ENCODE peak calls at places on chromosome 15, in ten cellular contexts. M is AG10803, N is progenitor cell of endocrine pancreas, L is OCI-LY7, I is sigmoid colon, X is hepatocyte, D is astrocyte of the spinal cord, Q is WTC11, E is body of pancreas, S is GM13977. F is an unnamed sample.

GRCh38 chr15:74788716-74789151 is 6.9 kb downstream of the CSK start:
- DNase-seq in M (no peak), N (no peak), L (peak; percentile 87), I (no peak), X (no peak), D (no peak), Q (peak; percentile 48), E (no peak), S (peak; percentile 78), F (no peak)

GRCh38 chr15:49187537-49188245 is 17.6 kb downstream of the GALK2 start:
- DNase-seq in M (peak; percentile 44), N (no peak), L (no peak), I (no peak), X (no peak), D (peak; percentile 20), Q (no peak), E (peak; percentile 25), S (no peak), F (no peak)

GRCh38 chr15:48536681-48537091 is 108.8 kb downstream of the FBN1 start:
- DNase-seq in M (peak; percentile 71), N (no peak), L (no peak), I (no peak), X (no peak), D (peak; percentile 50), Q (no peak), E (no peak), S (no peak), F (no peak)

GRCh38 chr15:48222627-48223026 is 16.5 kb downstream of the SLC12A1 start:
- DNase-seq in M (no peak), N (no peak), L (no peak), I (no peak), X (no peak), D (no peak), Q (no peak), E (no peak), S (no peak), F (no peak)

GRCh38 chr15:41713047-41713446 is 52.8 kb downstream of the MGA start:
- DNase-seq in M (no peak), N (no peak), L (no peak), I (peak; percentile 79), X (no peak), D (peak; percentile 18), Q (no peak), E (peak; percentile 19), S (no peak), F (no peak)

GRCh38 chr15:56019819-56020218 is 26.4 kb upstream of the NEDD4 start:
- DNase-seq in M (no peak), N (no peak), L (no peak), I (no peak), X (no peak), D (no peak), Q (no peak), E (no peak), S (no peak), F (no peak)

GRCh38 chr15:80695099-80695910 is at the start of gene ABHD17C:
- DNase-seq in M (peak; percentile 61), N (peak; percentile 36), L (peak; percentile 48), I (peak; percentile 72), X (peak; percentile 85), D (peak; percentile 58), Q (peak; percentile 58), E (peak; percentile 64), S (peak; percentile 89), F (peak; percentile 18)

GRCh38 chr15:62071711-62072308 is 5.0 kb downstream of the C2CD4A start:
- DNase-seq in M (peak; percentile 55), N (no peak), L (peak; percentile 59), I (no peak), X (peak; percentile 59), D (peak; percentile 63), Q (no peak), E (no peak), S (peak; percentile 52), F (no peak)

GRCh38 chr15:55552926-55553325 is 35.2 kb downstream of the PYGO1 start:
- DNase-seq in M (peak; percentile 18), N (no peak), L (no peak), I (no peak), X (peak; percentile 49), D (peak; percentile 85), Q (peak; percentile 16), E (no peak), S (no peak), F (no peak)

GRCh38 chr15:41501191-41501917 is 7.7 kb downstream of the ITPKA start:
- DNase-seq in M (no peak), N (no peak), L (peak; percentile 23), I (no peak), X (peak; percentile 47), D (no peak), Q (peak; percentile 56), E (no peak), S (peak; percentile 70), F (no peak)

GRCh38 chr15:40549894-40550293 is 14.9 kb downstream of the CCDC32 start:
- DNase-seq in M (no peak), N (no peak), L (no peak), I (no peak), X (no peak), D (no peak), Q (no peak), E (peak; percentile 71), S (no peak), F (peak; percentile 55)

GRCh38 chr15:40312370-40313158 is 4.8 kb upstream of the PLCB2 start:
- DNase-seq in M (no peak), N (no peak), L (no peak), I (no peak), X (no peak), D (no peak), Q (no peak), E (peak; percentile 83), S (no peak), F (no peak)

GRCh38 chr15:57527382-57528091 is 64.2 kb upstream of the MYZAP start:
- DNase-seq in M (peak; percentile 93), N (no peak), L (peak; percentile 86), I (peak; percentile 71), X (peak; percentile 86), D (peak; percentile 90), Q (no peak), E (peak; percentile 52), S (peak; percentile 65), F (no peak)

GRCh38 chr15:90266061-90266431 is 574 bp downstream of the NGRN start:
- DNase-seq in M (no peak), N (no peak), L (no peak), I (peak; percentile 73), X (no peak), D (no peak), Q (peak; percentile 37), E (no peak), S (peak; percentile 29), F (no peak)

GRCh38 chr15:22979699-22980188 is 424 bp downstream of the CYFIP1 start:
- DNase-seq in M (no peak), N (peak; percentile 18), L (no peak), I (peak; percentile 68), X (peak; percentile 49), D (no peak), Q (peak; percentile 51), E (peak; percentile 26), S (peak; percentile 66), F (no peak)

DNA sequence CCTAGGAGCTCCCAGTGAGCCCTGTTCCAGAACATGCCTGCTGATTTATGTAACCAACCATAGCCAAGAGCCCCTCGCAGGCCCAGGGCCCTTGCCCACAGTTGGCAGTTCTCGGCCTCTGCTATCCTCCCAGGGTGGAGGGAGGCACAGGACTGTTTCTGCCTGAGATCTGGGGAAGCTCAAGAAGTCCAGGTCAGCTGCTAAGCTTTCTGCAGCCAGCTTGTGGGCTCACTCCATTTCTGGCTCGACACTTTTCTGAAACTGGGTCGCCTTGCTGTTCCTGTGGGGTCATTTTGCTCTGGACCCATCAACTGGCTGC is 72.5 kb upstream of the HERC1 start:
- DNase-seq in M (no peak), N (no peak), L (no peak), I (no peak), X (no peak), D (no peak), Q (no peak), E (no peak), S (no peak), F (no peak)
- TF ChIP-seq CTCF in M (no peak), N (no peak), L (no peak), I (no peak), X (no peak), D (no peak), Q (no peak), E (no peak), S (no peak), F (no peak)

DNA sequence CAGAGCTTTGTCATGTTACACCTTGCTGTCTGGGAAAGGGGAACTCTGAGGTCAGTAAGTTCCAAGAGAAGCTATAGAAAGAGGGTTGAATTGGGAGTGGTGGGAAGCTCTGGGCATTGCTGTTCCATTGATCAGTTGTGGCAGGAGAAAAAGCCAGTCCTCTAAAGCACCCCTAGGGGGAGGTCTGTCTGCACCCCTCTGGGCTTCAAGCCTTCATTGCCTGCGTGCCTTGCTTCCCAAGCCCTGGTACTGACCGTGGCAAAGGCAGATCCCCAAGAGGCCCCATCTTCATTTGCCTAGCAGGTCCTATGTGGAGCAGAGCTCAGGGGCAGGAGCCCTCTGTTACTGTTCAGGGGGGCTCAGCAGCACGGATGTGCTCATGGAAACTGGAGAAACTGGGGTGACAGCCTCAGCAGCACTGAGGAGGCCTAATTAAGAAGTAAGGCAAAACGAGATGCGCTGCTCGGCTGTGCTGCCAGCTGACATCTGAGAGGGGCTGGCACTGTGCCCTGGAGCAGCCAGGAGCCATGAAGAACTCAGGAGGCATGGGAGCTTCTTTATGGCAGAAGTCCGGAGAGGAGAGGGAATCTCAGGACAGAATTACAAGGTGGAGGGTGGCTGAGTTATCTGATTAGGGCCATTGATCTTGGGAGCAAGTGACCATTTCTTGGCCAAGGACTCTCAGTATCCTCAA is 270.9 kb downstream of the RPLP1 start:
- DNase-seq in M (no peak), N (no peak), L (peak; percentile 40), I (peak; percentile 78), X (no peak), D (no peak), Q (peak; percentile 28), E (no peak), S (no peak), F (no peak)
- TF ChIP-seq CTCF in M (peak; percentile 17), N (peak; percentile 38), L (peak; percentile 66), I (no peak), X (no peak), D (peak; percentile 7), Q (no peak), E (no peak), S (no peak), F (no peak)

GRCh38 chr15:77654975-77655374 is 22.3 kb upstream of the LINGO1 start:
- DNase-seq in M (no peak), N (no peak), L (peak; percentile 10), I (no peak), X (peak; percentile 56), D (no peak), Q (peak; percentile 76), E (no peak), S (no peak), F (no peak)
- TF ChIP-seq CTCF in M (peak; percentile 9), N (peak; percentile 54), L (peak; percentile 61), I (no peak), X (peak; percentile 34), D (peak; percentile 27), Q (peak; percentile 66), E (peak; percentile 13), S (peak; percentile 4), F (no peak)

DNA sequence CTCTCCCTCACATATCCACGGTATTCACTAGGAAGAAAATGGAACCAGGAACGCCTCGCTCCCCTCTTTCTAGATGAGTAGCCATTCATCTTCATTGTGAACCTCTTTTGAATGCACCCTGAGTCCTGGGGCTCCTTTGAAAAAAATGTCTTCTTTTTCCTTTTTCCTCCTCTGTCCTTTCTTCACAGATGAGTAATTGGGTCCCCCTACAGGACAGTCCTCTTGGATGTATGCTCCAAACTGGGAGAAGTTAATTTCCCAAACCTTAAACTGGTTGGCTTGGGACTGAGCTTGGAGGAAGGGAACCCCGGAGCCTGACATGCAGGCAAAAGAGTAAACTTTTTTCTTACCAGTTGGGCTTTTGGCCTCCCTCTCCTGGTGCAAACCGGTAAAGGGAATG is 108.8 kb downstream of the DPH6 start:
- DNase-seq in M (peak; percentile 37), N (no peak), L (no peak), I (no peak), X (no peak), D (no peak), Q (no peak), E (no peak), S (no peak), F (no peak)
- TF ChIP-seq CTCF in M (peak; percentile 40), N (no peak), L (no peak), I (no peak), X (peak; percentile 8), D (peak; percentile 17), Q (no peak), E (no peak), S (no peak), F (no peak)

F was measured in breast epithelium.